ENCODE peak calls at places on chromosomes 6 and 20, in five cellular contexts. One of them, this sample, is unnamed.

GRCh38 chr6:26342106-26342999 is 22.6 kb upstream of the BTN3A2 start:
- DNase-seq in HepG2: no peak
- DNase-seq in GM12878: no peak
- DNase-seq in SK-N-SH: no peak
- DNase-seq in HEK293T: no peak
- DNase-seq in this sample: no peak

GRCh38 chr20:34708621-34709043 is 4.5 kb downstream of the TP53INP2 start:
- DNase-seq in HepG2: no peak
- DNase-seq in GM12878: no peak
- DNase-seq in SK-N-SH: peak
- DNase-seq in HEK293T: peak
- DNase-seq in this sample: peak

GRCh38 chr6:33178755-33179475 is 13.4 kb downstream of the COL11A2 start:
- DNase-seq in HepG2: no peak
- DNase-seq in GM12878: no peak
- DNase-seq in SK-N-SH: no peak
- DNase-seq in HEK293T: no peak
- DNase-seq in this sample: no peak

GRCh38 chr6:23659125-23659524 is 466.9 kb upstream of the NRSN1 start:
- DNase-seq in HepG2: peak
- DNase-seq in GM12878: no peak
- DNase-seq in SK-N-SH: peak
- DNase-seq in HEK293T: peak
- DNase-seq in this sample: no peak

GRCh38 chr6:136134751-136135150 is 115.4 kb downstream of the MTFR2 start:
- DNase-seq in HepG2: no peak
- DNase-seq in GM12878: no peak
- DNase-seq in SK-N-SH: no peak
- DNase-seq in HEK293T: no peak
- DNase-seq in this sample: no peak

GRCh38 chr6:157148391-157149323 is 174.7 kb downstream of the TMEM242 start:
- DNase-seq in HepG2: no peak
- DNase-seq in GM12878: no peak
- DNase-seq in SK-N-SH: peak
- DNase-seq in HEK293T: no peak
- DNase-seq in this sample: no peak

GRCh38 chr20:14199111-14199510 is 138.3 kb downstream of the FLRT3 start:
- DNase-seq in HepG2: no peak
- DNase-seq in GM12878: no peak
- DNase-seq in SK-N-SH: no peak
- DNase-seq in HEK293T: no peak
- DNase-seq in this sample: no peak

GRCh38 chr6:80742481-80742880 is 636.0 kb downstream of the BCKDHB start:
- DNase-seq in HepG2: peak
- DNase-seq in GM12878: no peak
- DNase-seq in SK-N-SH: no peak
- DNase-seq in HEK293T: peak
- DNase-seq in this sample: no peak

GRCh38 chr20:4038047-4038459 is 22.7 kb upstream of the RNF24 start:
- DNase-seq in HepG2: no peak
- DNase-seq in GM12878: peak
- DNase-seq in SK-N-SH: no peak
- DNase-seq in HEK293T: no peak
- DNase-seq in this sample: peak

GRCh38 chr6:28789553-28790083 is 134.2 kb downstream of the TRIM27 start:
- DNase-seq in HepG2: peak
- DNase-seq in GM12878: no peak
- DNase-seq in SK-N-SH: no peak
- DNase-seq in HEK293T: no peak
- DNase-seq in this sample: peak

GRCh38 chr6:31197559-31198305 is 27.2 kb upstream of the POU5F1 start:
- DNase-seq in HepG2: peak
- DNase-seq in GM12878: peak
- DNase-seq in SK-N-SH: peak
- DNase-seq in HEK293T: peak
- DNase-seq in this sample: peak

GRCh38 chr20:57291003-57291402 is 24.6 kb upstream of the BMP7 start:
- DNase-seq in HepG2: no peak
- DNase-seq in GM12878: no peak
- DNase-seq in SK-N-SH: no peak
- DNase-seq in HEK293T: no peak
- DNase-seq in this sample: no peak

GRCh38 chr20:22560817-22561216 is 23.6 kb downstream of the FOXA2 start:
- DNase-seq in HepG2: no peak
- DNase-seq in GM12878: no peak
- DNase-seq in SK-N-SH: no peak
- DNase-seq in HEK293T: no peak
- DNase-seq in this sample: no peak

GRCh38 chr20:29689411-29690225 is 1567.8 kb upstream of the DEFB115 start:
- DNase-seq in HepG2: no peak
- DNase-seq in GM12878: no peak
- DNase-seq in SK-N-SH: peak
- DNase-seq in HEK293T: no peak
- DNase-seq in this sample: peak

GRCh38 chr20:25148181-25148981 is 47.1 kb upstream of the ENTPD6 start:
- DNase-seq in HepG2: no peak
- DNase-seq in GM12878: no peak
- DNase-seq in SK-N-SH: peak
- DNase-seq in HEK293T: no peak
- DNase-seq in this sample: peak
- TF ChIP-seq FOXM1 in HepG2: no peak
- TF ChIP-seq FOXM1 in GM12878: no peak
- TF ChIP-seq FOXM1 in SK-N-SH: no peak
- TF ChIP-seq FOXM1 in HEK293T: no peak
- TF ChIP-seq FOXM1 in this sample: no peak

GRCh38 chr20:58839991-58840747 is 10.5 kb downstream of the GNAS-AS1 start:
- DNase-seq in HepG2: no peak
- DNase-seq in GM12878: no peak
- DNase-seq in SK-N-SH: no peak
- DNase-seq in HEK293T: no peak
- DNase-seq in this sample: no peak

GRCh38 chr20:58840816-58841538 is 9.7 kb downstream of the GNAS-AS1 start:
- DNase-seq in HepG2: no peak
- DNase-seq in GM12878: no peak
- DNase-seq in SK-N-SH: no peak
- DNase-seq in HEK293T: no peak
- DNase-seq in this sample: no peak

GRCh38 chr20:58843128-58843556 is 7.6 kb downstream of the GNAS-AS1 start:
- DNase-seq in HepG2: no peak
- DNase-seq in GM12878: no peak
- DNase-seq in SK-N-SH: no peak
- DNase-seq in HEK293T: no peak
- DNase-seq in this sample: no peak

GRCh38 chr20:58842276-58842675 is 8.4 kb downstream of the GNAS-AS1 start:
- DNase-seq in HepG2: no peak
- DNase-seq in GM12878: no peak
- DNase-seq in SK-N-SH: no peak
- DNase-seq in HEK293T: no peak
- DNase-seq in this sample: no peak

GRCh38 chr20:58841539-58842264 is 9.0 kb downstream of the GNAS-AS1 start:
- DNase-seq in HepG2: no peak
- DNase-seq in GM12878: no peak
- DNase-seq in SK-N-SH: no peak
- DNase-seq in HEK293T: no peak
- DNase-seq in this sample: no peak
- TF ChIP-seq FOXM1 in HepG2: no peak
- TF ChIP-seq FOXM1 in GM12878: no peak
- TF ChIP-seq FOXM1 in SK-N-SH: no peak
- TF ChIP-seq FOXM1 in HEK293T: no peak
- TF ChIP-seq FOXM1 in this sample: no peak

GRCh38 chr6:13191461-13191860 is 136.9 kb downstream of the TBC1D7 start:
- DNase-seq in HepG2: no peak
- DNase-seq in GM12878: no peak
- DNase-seq in SK-N-SH: no peak
- DNase-seq in HEK293T: no peak
- DNase-seq in this sample: no peak

GRCh38 chr6:13189710-13190109 is 138.6 kb downstream of the TBC1D7 start:
- DNase-seq in HepG2: peak
- DNase-seq in GM12878: no peak
- DNase-seq in SK-N-SH: no peak
- DNase-seq in HEK293T: no peak
- DNase-seq in this sample: no peak

GRCh38 chr6:13190391-13190790 is 137.9 kb downstream of the TBC1D7 start:
- DNase-seq in HepG2: no peak
- DNase-seq in GM12878: no peak
- DNase-seq in SK-N-SH: no peak
- DNase-seq in HEK293T: no peak
- DNase-seq in this sample: no peak

GRCh38 chr6:13195826-13196225 is 132.5 kb downstream of the TBC1D7 start:
- DNase-seq in HepG2: no peak
- DNase-seq in GM12878: no peak
- DNase-seq in SK-N-SH: no peak
- DNase-seq in HEK293T: no peak
- DNase-seq in this sample: no peak

DNA sequence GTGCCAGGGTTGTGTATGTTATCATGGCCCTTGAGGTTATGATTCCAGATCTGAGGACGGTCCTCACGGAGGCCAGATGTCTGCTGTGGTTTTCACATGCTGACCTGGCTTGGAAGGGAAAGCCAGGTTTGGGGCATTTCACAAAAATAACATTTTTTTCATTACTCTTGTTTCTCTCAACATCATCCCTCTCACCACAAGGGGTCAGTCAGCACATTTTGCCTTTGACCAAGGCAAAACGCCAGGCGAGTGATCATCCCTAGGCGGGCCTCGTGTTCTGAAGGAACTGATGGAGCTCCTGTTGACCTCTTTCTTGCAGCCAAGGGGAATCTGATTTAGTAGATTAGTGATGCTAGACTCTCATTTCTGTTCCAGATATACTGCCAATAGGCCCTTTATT is 133.5 kb downstream of the TBC1D7 start:
- DNase-seq in HepG2: peak
- DNase-seq in GM12878: no peak
- DNase-seq in SK-N-SH: peak
- DNase-seq in HEK293T: peak
- DNase-seq in this sample: peak
- TF ChIP-seq FOXM1 in HepG2: no peak
- TF ChIP-seq FOXM1 in GM12878: no peak
- TF ChIP-seq FOXM1 in SK-N-SH: no peak
- TF ChIP-seq FOXM1 in HEK293T: no peak
- TF ChIP-seq FOXM1 in this sample: no peak

GRCh38 chr6:116895935-116896334 is 18.9 kb downstream of the RFX6 start:
- DNase-seq in HepG2: no peak
- DNase-seq in GM12878: no peak
- DNase-seq in SK-N-SH: no peak
- DNase-seq in HEK293T: no peak
- DNase-seq in this sample: no peak
- TF ChIP-seq FOXM1 in HepG2: no peak
- TF ChIP-seq FOXM1 in GM12878: no peak
- TF ChIP-seq FOXM1 in SK-N-SH: no peak
- TF ChIP-seq FOXM1 in HEK293T: no peak
- TF ChIP-seq FOXM1 in this sample: no peak

GRCh38 chr6:52130440-52130839 is 43.0 kb upstream of the PKHD1 start:
- DNase-seq in HepG2: no peak
- DNase-seq in GM12878: no peak
- DNase-seq in SK-N-SH: no peak
- DNase-seq in HEK293T: no peak
- DNase-seq in this sample: no peak
- TF ChIP-seq FOXM1 in HepG2: no peak
- TF ChIP-seq FOXM1 in GM12878: no peak
- TF ChIP-seq FOXM1 in SK-N-SH: no peak
- TF ChIP-seq FOXM1 in HEK293T: no peak
- TF ChIP-seq FOXM1 in this sample: no peak